ENCODE peak calls at places on chromosomes 6 and 20, in nine cellular contexts. D is CD8-positive, alpha-beta T cell; C is brain microvascular endothelial cell; O is ascending aorta; Q is K562; A is choroid plexus epithelial cell; U is GM12865; E is heart left ventricle; S is bronchial epithelial cell. F is an unnamed sample.

GRCh38 chr6:123629234-123629941 is 7.4 kb downstream of the TRDN start:
- DNase-seq in D (no peak), C (no peak), O (no peak), Q (peak), A (no peak), U (no peak), E (no peak), S (no peak), F (no peak)

GRCh38 chr20:19552144-19552895 is 205.7 kb upstream of the RIN2 start:
- DNase-seq in D (no peak), C (no peak), O (peak), Q (no peak), A (peak), U (no peak), E (no peak), S (peak), F (peak)

GRCh38 chr6:89818977-89819335 is 638 bp downstream of the MDN1 start:
- DNase-seq in D (peak), C (peak), O (no peak), Q (peak), A (peak), U (peak), E (no peak), S (peak), F (peak)

GRCh38 chr20:50020283-50020682 is 37.5 kb downstream of the SNAI1 start:
- DNase-seq in D (no peak), C (peak), O (no peak), Q (no peak), A (no peak), U (peak), E (no peak), S (peak), F (peak)

GRCh38 chr6:37019065-37019450 is 13.6 kb downstream of the FGD2 start:
- DNase-seq in D (no peak), C (no peak), O (no peak), Q (no peak), A (no peak), U (no peak), E (no peak), S (peak), F (peak)

GRCh38 chr20:53939554-53940355 is 130.6 kb downstream of the BCAS1 start:
- DNase-seq in D (peak), C (peak), O (peak), Q (peak), A (peak), U (peak), E (peak), S (peak), F (peak)

GRCh38 chr6:111486475-111486874 is 3.5 kb upstream of the REV3L start:
- DNase-seq in D (no peak), C (no peak), O (no peak), Q (no peak), A (no peak), U (no peak), E (no peak), S (no peak), F (no peak)

GRCh38 chr6:8652710-8653109 is 217.4 kb upstream of the SLC35B3 start:
- DNase-seq in D (no peak), C (no peak), O (no peak), Q (no peak), A (no peak), U (no peak), E (no peak), S (no peak), F (no peak)

GRCh38 chr6:5497896-5498578 is 236.7 kb downstream of the FARS2 start:
- DNase-seq in D (no peak), C (peak), O (no peak), Q (no peak), A (peak), U (no peak), E (no peak), S (no peak), F (no peak)

GRCh38 chr6:119586250-119586882 is 236.8 kb upstream of the MAN1A1 start:
- DNase-seq in D (no peak), C (no peak), O (no peak), Q (no peak), A (no peak), U (peak), E (no peak), S (no peak), F (no peak)

GRCh38 chr20:37574199-37574890 is 46.7 kb upstream of the BLCAP start:
- DNase-seq in D (no peak), C (no peak), O (peak), Q (no peak), A (no peak), U (no peak), E (no peak), S (no peak), F (no peak)

GRCh38 chr20:62795023-62795761 is 1.1 kb upstream of the MRGBP start:
- DNase-seq in D (peak), C (peak), O (no peak), Q (peak), A (peak), U (peak), E (peak), S (peak), F (peak)

GRCh38 chr6:100257661-100258395 is 206.9 kb downstream of the SIM1 start:
- DNase-seq in D (no peak), C (peak), O (no peak), Q (peak), A (peak), U (peak), E (no peak), S (peak), F (peak)

GRCh38 chr6:10384719-10385511 is 30.0 kb downstream of the TFAP2A start:
- DNase-seq in D (no peak), C (no peak), O (no peak), Q (no peak), A (no peak), U (no peak), E (no peak), S (no peak), F (no peak)

GRCh38 chr6:63574554-63574900 is 2.2 kb downstream of the LOC128125822 start:
- DNase-seq in D (no peak), C (no peak), O (no peak), Q (no peak), A (no peak), U (no peak), E (no peak), S (no peak), F (no peak)
- TF ChIP-seq CTCF in D (peak), C (no peak), O (no peak), Q (no peak), A (no peak), U (no peak), E (no peak), S (no peak), F (no peak)

GRCh38 chr6:166029506-166029905 is 138.1 kb downstream of the TBXT start:
- DNase-seq in D (no peak), C (no peak), O (no peak), Q (no peak), A (peak), U (peak), E (no peak), S (no peak), F (peak)

GRCh38 chr6:166031275-166031674 is 136.4 kb downstream of the TBXT start:
- DNase-seq in D (no peak), C (no peak), O (no peak), Q (no peak), A (no peak), U (no peak), E (no peak), S (no peak), F (no peak)

GRCh38 chr6:166027761-166028160 is 139.9 kb downstream of the TBXT start:
- DNase-seq in D (no peak), C (peak), O (no peak), Q (no peak), A (peak), U (no peak), E (no peak), S (no peak), F (no peak)

GRCh38 chr6:166036321-166037105 is 131.1 kb downstream of the TBXT start:
- DNase-seq in D (no peak), C (no peak), O (no peak), Q (no peak), A (no peak), U (no peak), E (no peak), S (no peak), F (no peak)

DNA sequence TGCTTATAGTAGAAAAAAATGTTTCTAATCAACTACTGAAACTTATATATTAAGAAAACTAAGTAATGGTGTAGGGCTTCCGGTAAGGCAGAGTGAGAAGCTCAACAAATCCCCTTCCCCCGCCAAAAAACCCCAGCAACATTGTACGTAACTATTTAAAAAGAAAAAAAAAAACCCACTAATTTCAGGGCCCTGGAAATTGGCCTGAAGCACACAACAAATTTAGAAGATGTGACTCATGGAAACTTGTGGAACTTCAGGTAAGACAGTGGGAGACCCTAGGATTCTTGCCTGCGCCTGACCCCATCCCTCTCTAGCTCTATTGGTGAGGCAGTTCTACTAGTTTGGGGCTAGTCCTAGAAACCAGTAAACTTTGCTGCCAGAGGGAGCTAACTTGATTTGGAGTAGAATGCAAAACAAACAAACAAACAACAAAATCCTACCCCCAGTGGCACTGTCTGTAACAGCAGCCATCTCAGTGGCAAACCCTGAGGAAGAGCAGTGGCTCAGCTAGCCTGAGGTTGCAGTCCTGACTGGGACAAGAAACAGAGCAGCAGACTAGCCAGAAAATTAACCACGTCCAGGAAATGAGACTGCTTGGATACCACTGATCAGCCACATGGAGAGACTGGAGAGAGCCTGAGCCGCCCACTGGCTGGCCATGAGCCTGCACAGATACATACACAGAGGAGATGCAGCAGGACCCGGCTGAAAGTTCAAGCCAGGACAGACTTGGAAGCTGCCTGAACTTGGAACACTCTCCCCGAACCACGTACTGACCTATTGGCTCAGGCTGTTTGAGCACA is 135.1 kb downstream of the TBXT start:
- DNase-seq in D (no peak), C (peak), O (no peak), Q (no peak), A (peak), U (peak), E (peak), S (no peak), F (peak)
- TF ChIP-seq CTCF in D (no peak), C (peak), O (no peak), Q (peak), A (peak), U (peak), E (peak), S (peak), F (peak)

GRCh38 chr6:16739329-16739801 is 21.9 kb downstream of the ATXN1 start:
- DNase-seq in D (no peak), C (no peak), O (no peak), Q (no peak), A (no peak), U (no peak), E (no peak), S (peak), F (peak)
- TF ChIP-seq CTCF in D (no peak), C (no peak), O (no peak), Q (peak), A (no peak), U (no peak), E (no peak), S (peak), F (peak)

DNA sequence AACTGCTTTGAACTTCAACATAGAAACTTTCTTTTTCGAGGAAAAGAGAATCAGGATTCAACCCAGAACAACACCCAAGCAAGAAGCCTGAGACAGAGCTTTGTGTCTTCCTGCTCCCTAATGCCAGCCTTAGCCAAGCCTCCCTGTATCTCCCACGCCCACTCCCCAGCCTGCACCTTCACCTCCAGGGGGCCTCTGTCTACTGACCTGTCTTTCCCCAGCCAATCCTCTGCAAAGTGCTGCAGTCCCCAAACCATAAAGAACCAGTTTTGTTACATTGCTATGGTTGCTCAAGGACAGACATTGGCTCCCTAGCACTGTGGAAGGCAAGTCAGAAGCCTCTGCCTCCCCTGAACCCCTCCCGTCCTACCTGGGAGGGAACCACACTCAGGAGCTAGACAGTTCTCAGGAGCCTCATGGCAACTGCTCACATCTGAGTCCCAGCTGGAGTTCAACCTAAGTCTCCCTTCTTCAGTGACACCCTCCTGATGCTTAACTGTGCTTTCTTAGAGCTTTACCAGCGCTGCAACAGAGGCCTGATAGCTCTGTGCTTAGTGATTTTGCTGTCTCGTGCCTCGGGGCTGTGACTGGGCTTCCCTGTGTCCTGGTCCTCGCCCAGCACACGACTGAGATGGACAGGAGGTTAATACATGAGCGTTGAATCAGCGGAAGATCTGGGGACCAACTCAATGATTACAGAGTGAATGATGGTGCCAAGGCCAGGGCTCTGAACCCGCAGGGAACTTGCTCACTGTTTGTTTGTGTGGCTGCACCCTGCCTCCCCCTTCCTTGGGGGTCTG is 101.5 kb upstream of the DUSP22 start:
- DNase-seq in D (no peak), C (no peak), O (no peak), Q (no peak), A (no peak), U (peak), E (no peak), S (peak), F (peak)
- TF ChIP-seq CTCF in D (no peak), C (peak), O (no peak), Q (peak), A (peak), U (peak), E (no peak), S (peak), F (no peak)

GRCh38 chr20:23446505-23446904 is 6.2 kb downstream of the CST11 start:
- DNase-seq in D (no peak), C (peak), O (no peak), Q (peak), A (peak), U (peak), E (no peak), S (peak), F (peak)
- TF ChIP-seq CTCF in D (no peak), C (peak), O (peak), Q (peak), A (peak), U (peak), E (peak), S (no peak), F (peak)